ENCODE peak calls at places on chromosome 12, in eight cellular contexts. B is pancreas, N is MM.1S, H is transverse colon, T is stomach, L is Panc1, F is cardiac muscle cell, I is PC-3. P is an unnamed sample.

GRCh38 chr12:3420693-3421092 is 70.3 kb upstream of the PRMT8 start:
- DNase-seq in I (no peak), T (no peak), H (no peak), N (no peak), F (no peak), B (no peak), L (no peak), P (no peak)

GRCh38 chr12:8662592-8662991 is at the start of gene MFAP5:
- DNase-seq in N (no peak), T (no peak), B (no peak), I (no peak), H (no peak), F (no peak), L (no peak), P (no peak)

GRCh38 chr12:92551853-92552397 is 150.9 kb upstream of the PLEKHG7 start:
- DNase-seq in B (no peak), I (peak; percentile 68), N (peak; percentile 79), H (no peak), F (peak; percentile 13), L (no peak), T (no peak), P (no peak)

GRCh38 chr12:57276935-57277563 is 26.1 kb upstream of the STAC3 start:
- DNase-seq in H (no peak), I (peak; percentile 52), L (no peak), T (peak; percentile 57), F (peak; percentile 25), B (no peak), N (peak; percentile 21), P (no peak)

GRCh38 chr12:49783917-49784676 is 42.7 kb downstream of the TMBIM6 start:
- DNase-seq in T (no peak), B (no peak), L (no peak), H (no peak), N (no peak), F (no peak), I (no peak), P (no peak)

GRCh38 chr12:10385181-10385613 is 4.6 kb downstream of the KLRK1 start:
- DNase-seq in B (no peak), I (peak; percentile 83), H (no peak), L (no peak), N (no peak), T (no peak), F (no peak), P (no peak)

GRCh38 chr12:6822461-6823135 is 977 bp downstream of the GPR162 start:
- DNase-seq in H (no peak), N (no peak), I (no peak), L (no peak), F (no peak), T (no peak), B (no peak), P (no peak)

GRCh38 chr12:85394809-85395208 is 114.8 kb downstream of the ALX1 start:
- DNase-seq in L (no peak), H (no peak), I (peak; percentile 37), T (no peak), N (no peak), B (no peak), F (no peak), P (no peak)

GRCh38 chr12:1094714-1095113 is 103.7 kb downstream of the ERC1 start:
- DNase-seq in T (no peak), B (no peak), N (no peak), I (no peak), L (no peak), H (no peak), F (no peak), P (no peak)

GRCh38 chr12:4278582-4278939 is 5.0 kb downstream of the CCND2 start:
- DNase-seq in N (no peak), T (no peak), L (no peak), H (peak; percentile 78), F (peak; percentile 64), B (no peak), I (no peak), P (no peak)

GRCh38 chr12:24881227-24881626 is 67.7 kb downstream of the BCAT1 start:
- DNase-seq in F (no peak), H (no peak), L (no peak), T (no peak), I (no peak), N (no peak), B (no peak), P (no peak)

GRCh38 chr12:113232787-113233585 is 11.7 kb downstream of the TPCN1 start:
- DNase-seq in N (no peak), T (peak; percentile 25), F (peak; percentile 29), L (no peak), I (no peak), H (peak; percentile 44), B (no peak), P (peak; percentile 89)

GRCh38 chr12:3641428-3641883 is 111.5 kb downstream of the CRACR2A start:
- DNase-seq in L (no peak), H (no peak), I (peak; percentile 78), T (no peak), N (no peak), F (no peak), B (no peak), P (no peak)

GRCh38 chr12:116436561-116437249 is 122.5 kb upstream of the MAP1LC3B2 start:
- DNase-seq in T (peak; percentile 42), N (no peak), L (no peak), I (no peak), B (peak; percentile 16), H (peak; percentile 42), F (no peak), P (no peak)

GRCh38 chr12:109607618-109608017 is 34.0 kb downstream of the MVK start:
- DNase-seq in H (no peak), I (no peak), F (no peak), B (no peak), L (no peak), N (no peak), T (no peak), P (no peak)

GRCh38 chr12:34406996-34407300 is 384.7 kb downstream of the ALG10 start:
- DNase-seq in T (no peak), B (no peak), N (no peak), F (no peak), H (peak; percentile 4), I (no peak), L (no peak), P (peak; percentile 57)

GRCh38 chr12:123126294-123127144 is 24.4 kb downstream of the PITPNM2 start:
- DNase-seq in I (peak; percentile 97), N (no peak), L (peak; percentile 78), T (peak; percentile 33), H (no peak), B (no peak), F (no peak), P (peak; percentile 71)

GRCh38 chr12:16165506-16165905 is 112.0 kb downstream of the SLC15A5 start:
- DNase-seq in H (peak; percentile 52), L (no peak), N (peak; percentile 35), B (peak; percentile 11), T (peak; percentile 36), F (peak; percentile 55), I (peak; percentile 58), P (no peak)

DNA sequence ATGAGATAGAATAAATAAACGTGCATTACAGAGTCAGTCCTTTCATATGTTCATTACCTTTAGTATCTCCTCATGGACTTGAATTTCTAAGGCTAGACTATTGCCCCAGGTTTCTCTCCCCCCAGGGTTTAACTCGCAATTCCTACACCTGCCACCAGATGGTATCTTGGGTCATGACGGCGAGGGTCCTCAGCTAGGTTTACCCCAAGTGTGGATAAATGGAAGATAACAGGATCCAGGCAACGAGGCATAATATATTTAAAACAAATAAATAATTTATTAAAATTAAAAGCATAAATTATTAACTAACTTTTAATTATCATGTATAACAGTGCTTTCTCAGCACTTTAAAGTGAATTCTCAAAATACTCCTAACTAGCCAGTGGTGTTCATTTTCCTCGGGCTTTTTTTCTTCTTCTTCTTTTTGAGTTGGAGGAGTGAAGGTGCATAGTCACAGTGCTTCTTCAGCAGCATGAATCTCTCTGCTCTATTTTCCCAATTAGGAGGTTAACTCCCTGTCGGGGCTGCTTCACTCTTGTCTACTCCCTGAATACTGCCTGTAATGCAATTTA is 243.5 kb upstream of the CAND1 start:
- DNase-seq in N (peak; percentile 42), H (peak; percentile 35), L (peak; percentile 24), B (peak; percentile 4), T (peak; percentile 35), I (peak; percentile 77), F (peak; percentile 37), P (no peak)
- H3K36me3 ChIP-seq in N (no peaks in the 10 kb centered on the region), H (no peaks in the 10 kb centered on the region), L (no peaks in the 10 kb centered on the region), B (no peaks in the 10 kb centered on the region), T (no peaks in the 10 kb centered on the region), I (no peaks in the 10 kb centered on the region), F (no peaks in the 10 kb centered on the region), P (no peaks in the 10 kb centered on the region)

DNA sequence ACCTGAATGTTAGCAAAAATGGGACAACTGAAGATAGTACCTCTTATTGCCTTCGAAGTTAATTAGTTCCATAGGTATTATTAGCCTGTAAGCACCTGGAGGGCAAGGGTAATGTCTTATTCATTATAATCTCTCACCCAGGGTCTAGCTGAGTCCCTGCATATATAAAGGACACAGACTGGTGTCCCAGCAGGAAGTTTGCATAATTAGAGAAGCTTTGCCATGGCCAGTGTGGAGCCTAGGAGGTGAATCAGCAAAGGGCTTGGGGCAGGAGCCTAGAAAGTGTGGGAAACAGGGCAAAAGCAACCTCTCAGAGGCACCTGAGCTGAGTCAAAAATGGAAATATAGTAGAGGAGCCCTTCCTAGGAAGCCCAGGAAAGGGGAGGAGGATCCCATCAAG is 120.4 kb downstream of the NEDD1 start:
- DNase-seq in L (no peak), I (no peak), T (no peak), N (no peak), B (no peak), F (no peak), H (no peak), P (no peak)
- H3K27ac ChIP-seq in L (no peak overlapping the region), I (no peak overlapping the region), T (no peak overlapping the region), N (no peak overlapping the region), B (no peak overlapping the region), F (no peak overlapping the region), H (no peak overlapping the region), P (no peak overlapping the region)

GRCh38 chr12:58883576-58884334 is 36.5 kb downstream of the LRIG3 start:
- DNase-seq in H (no peak), L (no peak), I (no peak), B (no peak), F (no peak), T (no peak), N (no peak), P (no peak)
- H3K36me3 ChIP-seq in H (no peaks in the 10 kb centered on the region), L (peaks cover 12% of the 10 kb centered on the region), I (peaks cover 20% of the 10 kb centered on the region), B (peaks cover 85% of the 10 kb centered on the region), F (peaks cover 45% of the 10 kb centered on the region), T (peaks cover 34% of the 10 kb centered on the region), N (no peaks in the 10 kb centered on the region), P (peaks cover 5% of the 10 kb centered on the region)

GRCh38 chr12:96234591-96235496 is 40.7 kb downstream of the ELK3 start:
- DNase-seq in I (no peak), B (no peak), L (no peak), T (no peak), F (no peak), H (no peak), N (no peak), P (no peak)
- H3K27ac ChIP-seq in I (no peak overlapping the region), B (no peak overlapping the region), L (no peak overlapping the region), T (peak overlapping the region; percentile 90), F (no peak overlapping the region), H (peak overlapping the region; percentile 88), N (no peak overlapping the region), P (peak overlapping the region; percentile 18)

DNA sequence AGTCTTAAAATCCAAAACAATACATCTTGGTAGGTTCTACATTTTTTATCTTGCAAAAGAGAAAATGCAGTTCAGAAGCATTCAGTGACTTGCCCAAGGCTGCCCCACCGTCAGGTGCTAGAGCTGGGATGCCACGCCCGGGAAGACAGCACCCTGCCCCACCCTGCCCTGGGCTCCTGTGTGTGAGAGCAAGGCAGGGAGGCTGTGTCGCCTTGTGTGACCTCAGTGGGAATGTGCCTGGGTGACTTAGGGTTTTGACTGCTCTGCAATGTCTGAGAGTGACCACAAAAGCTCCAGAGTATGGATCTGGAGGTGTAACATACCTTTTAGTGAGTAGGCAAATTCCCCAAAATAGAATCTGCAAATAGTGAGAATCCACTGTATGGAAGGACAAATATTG is 60.0 kb downstream of the AACS start:
- DNase-seq in B (no peak), F (no peak), N (no peak), L (no peak), I (peak; percentile 63), H (peak; percentile 71), T (peak; percentile 34), P (no peak)
- H3K36me3 ChIP-seq in B (no peaks in the 10 kb centered on the region), F (peaks cover 6% of the 10 kb centered on the region), N (no peaks in the 10 kb centered on the region), L (no peaks in the 10 kb centered on the region), I (peaks cover 20% of the 10 kb centered on the region), H (no peaks in the 10 kb centered on the region), T (no peaks in the 10 kb centered on the region), P (no peaks in the 10 kb centered on the region)

P was measured in aorta.